ENCODE peak calls at places on chromosome 4, in six cellular contexts. E, D, B, G, A and N are unnamed samples.

GRCh38 chr4:18162453-18162852 is 140.9 kb upstream of the LCORL start:
- DNase-seq in E (no peak), D (no peak), B (no peak), G (no peak), A (no peak), N (no peak)

GRCh38 chr4:176439611-176440010 is 119.8 kb downstream of the SPCS3 start:
- DNase-seq in E (no peak), D (no peak), B (peak), G (no peak), A (no peak), N (no peak)

GRCh38 chr4:120299631-120300030 is 233.0 kb upstream of the MAD2L1 start:
- DNase-seq in E (no peak), D (no peak), B (no peak), G (no peak), A (no peak), N (no peak)

GRCh38 chr4:185145572-185145971 is 2.5 kb downstream of the SLC25A4 start:
- DNase-seq in E (no peak), D (no peak), B (no peak), G (no peak), A (no peak), N (no peak)

GRCh38 chr4:104408893-104409292 is 85.8 kb downstream of the CXXC4 start:
- DNase-seq in E (no peak), D (no peak), B (no peak), G (no peak), A (no peak), N (no peak)

GRCh38 chr4:76799718-76800117 is 98.2 kb downstream of the SOWAHB start:
- DNase-seq in E (no peak), D (no peak), B (no peak), G (no peak), A (no peak), N (no peak)

GRCh38 chr4:186851291-186852077 is 127.8 kb upstream of the FAT1 start:
- DNase-seq in E (no peak), D (no peak), B (no peak), G (no peak), A (no peak), N (no peak)

GRCh38 chr4:141331534-141332358 is 111.1 kb downstream of the ZNF330 start:
- DNase-seq in E (no peak), D (no peak), B (no peak), G (no peak), A (no peak), N (no peak)

GRCh38 chr4:82784615-82785247 is 13.9 kb downstream of the SCD5 start:
- DNase-seq in E (no peak), D (no peak), B (no peak), G (no peak), A (no peak), N (no peak)

GRCh38 chr4:128981377-128981776 is 112.0 kb downstream of the SCLT1 start:
- DNase-seq in E (no peak), D (no peak), B (no peak), G (no peak), A (no peak), N (no peak)

GRCh38 chr4:13615162-13615561 is 12.4 kb downstream of the BOD1L1 start:
- DNase-seq in E (no peak), D (no peak), B (no peak), G (no peak), A (no peak), N (no peak)

GRCh38 chr4:185238261-185238681 is 28.9 kb downstream of the SNX25 start:
- DNase-seq in E (no peak), D (no peak), B (no peak), G (no peak), A (no peak), N (no peak)

GRCh38 chr4:1323635-1324442 is 23.2 kb upstream of the UVSSA start:
- DNase-seq in E (no peak), D (no peak), B (peak), G (no peak), A (peak), N (no peak)

GRCh38 chr4:168803727-168804126 is 206.3 kb downstream of the CBR4 start:
- DNase-seq in E (no peak), D (no peak), B (peak), G (no peak), A (peak), N (no peak)

GRCh38 chr4:176548571-176548970 is 228.8 kb downstream of the SPCS3 start:
- DNase-seq in E (no peak), D (no peak), B (peak), G (no peak), A (peak), N (no peak)

GRCh38 chr4:132003593-132003992 is 1145.5 kb upstream of the PCDH10 start:
- DNase-seq in E (no peak), D (no peak), B (no peak), G (no peak), A (no peak), N (no peak)

GRCh38 chr4:56619160-56619559 is 61.9 kb downstream of the HOPX start:
- DNase-seq in E (no peak), D (no peak), B (no peak), G (no peak), A (no peak), N (no peak)

GRCh38 chr4:111959202-111959601 is 186.1 kb upstream of the FAM241A start:
- DNase-seq in E (no peak), D (no peak), B (peak), G (no peak), A (peak), N (no peak)

GRCh38 chr4:187470061-187470460 is 525.5 kb upstream of the ZFP42 start:
- DNase-seq in E (no peak), D (no peak), B (no peak), G (no peak), A (no peak), N (no peak)

GRCh38 chr4:42278709-42279324 is 118.5 kb upstream of the SHISA3 start:
- DNase-seq in E (no peak), D (no peak), B (no peak), G (no peak), A (no peak), N (no peak)

GRCh38 chr4:176635372-176636261 is 157.1 kb downstream of the VEGFC start:
- DNase-seq in E (no peak), D (no peak), B (peak), G (no peak), A (peak), N (no peak)

GRCh38 chr4:1873776-1874175 is 2.6 kb downstream of the NSD2 start:
- DNase-seq in E (no peak), D (no peak), B (no peak), G (no peak), A (no peak), N (no peak)

GRCh38 chr4:110778526-110778925 is 155.6 kb upstream of the PITX2 start:
- DNase-seq in E (no peak), D (no peak), B (no peak), G (no peak), A (no peak), N (no peak)

GRCh38 chr4:107478327-107478946 is 241.6 kb downstream of the PAPSS1 start:
- DNase-seq in E (no peak), D (no peak), B (no peak), G (no peak), A (no peak), N (no peak)

GRCh38 chr4:184660978-184661377 is 11.4 kb downstream of the PRIMPOL start:
- DNase-seq in E (no peak), D (no peak), B (no peak), G (no peak), A (no peak), N (no peak)

GRCh38 chr4:52199574-52200338 is 148.7 kb downstream of the SPATA18 start:
- DNase-seq in E (no peak), D (no peak), B (peak), G (no peak), A (peak), N (no peak)

GRCh38 chr4:77493829-77494551 is 111.6 kb upstream of the CXCL13 start:
- DNase-seq in E (no peak), D (no peak), B (no peak), G (no peak), A (no peak), N (no peak)

GRCh38 chr4:180766903-180767302 is 1476.3 kb upstream of the TENM3 start:
- DNase-seq in E (no peak), D (no peak), B (no peak), G (no peak), A (no peak), N (no peak)

GRCh38 chr4:6680372-6681034 is 13.2 kb upstream of the S100P start:
- DNase-seq in E (no peak), D (no peak), B (no peak), G (no peak), A (no peak), N (no peak)

GRCh38 chr4:30950737-30951136 is 230.6 kb downstream of the PCDH7 start:
- DNase-seq in E (no peak), D (no peak), B (peak), G (no peak), A (peak), N (no peak)

GRCh38 chr4:52103314-52103713 is 52.2 kb downstream of the SPATA18 start:
- DNase-seq in E (no peak), D (no peak), B (no peak), G (no peak), A (peak), N (no peak)

GRCh38 chr4:40842318-40842717 is 92.6 kb downstream of the NSUN7 start:
- DNase-seq in E (no peak), D (no peak), B (no peak), G (no peak), A (no peak), N (no peak)

GRCh38 chr4:41349021-41349420 is 92.3 kb downstream of the UCHL1 start:
- DNase-seq in E (no peak), D (no peak), B (no peak), G (no peak), A (no peak), N (no peak)

GRCh38 chr4:138233313-138233712 is 8.8 kb downstream of the SLC7A11 start:
- DNase-seq in E (no peak), D (no peak), B (no peak), G (no peak), A (no peak), N (no peak)